ENCODE peak calls at places on chromosomes 3 and 15, in seven cellular contexts. One of them, this sample, is unnamed.

GRCh38 chr15:100762913-100763627 is 116.6 kb upstream of the ALDH1A3 start:
- DNase-seq in A549: no peak
- DNase-seq in WERI-Rb-1: no peak
- DNase-seq in astrocyte of the cerebellum: no peak
- DNase-seq in HCT116: no peak
- DNase-seq in lower lobe of right lung: no peak
- DNase-seq in PC-9: no peak
- DNase-seq in this sample: no peak

GRCh38 chr3:157089455-157090221 is 70.3 kb downstream of the CCNL1 start:
- DNase-seq in A549: peak
- DNase-seq in WERI-Rb-1: peak
- DNase-seq in astrocyte of the cerebellum: no peak
- DNase-seq in HCT116: no peak
- DNase-seq in lower lobe of right lung: peak
- DNase-seq in PC-9: peak
- DNase-seq in this sample: peak

GRCh38 chr3:195248281-195248680 is 22.7 kb downstream of the XXYLT1 start:
- DNase-seq in A549: no peak
- DNase-seq in WERI-Rb-1: no peak
- DNase-seq in astrocyte of the cerebellum: no peak
- DNase-seq in HCT116: no peak
- DNase-seq in lower lobe of right lung: no peak
- DNase-seq in PC-9: no peak
- DNase-seq in this sample: no peak

GRCh38 chr3:192090586-192090985 is 629.6 kb downstream of the PYDC2 start:
- DNase-seq in A549: no peak
- DNase-seq in WERI-Rb-1: no peak
- DNase-seq in astrocyte of the cerebellum: peak
- DNase-seq in HCT116: peak
- DNase-seq in lower lobe of right lung: no peak
- DNase-seq in PC-9: no peak
- DNase-seq in this sample: no peak

GRCh38 chr3:183909030-183909600 is 24.4 kb upstream of the PARL start:
- DNase-seq in A549: no peak
- DNase-seq in WERI-Rb-1: no peak
- DNase-seq in astrocyte of the cerebellum: no peak
- DNase-seq in HCT116: no peak
- DNase-seq in lower lobe of right lung: no peak
- DNase-seq in PC-9: no peak
- DNase-seq in this sample: no peak

GRCh38 chr3:129001817-129002572 is 891 bp downstream of the EFCC1 start:
- DNase-seq in A549: peak
- DNase-seq in WERI-Rb-1: no peak
- DNase-seq in astrocyte of the cerebellum: no peak
- DNase-seq in HCT116: no peak
- DNase-seq in lower lobe of right lung: no peak
- DNase-seq in PC-9: no peak
- DNase-seq in this sample: no peak

GRCh38 chr3:188270423-188270972 is 116.5 kb downstream of the LPP start:
- DNase-seq in A549: peak
- DNase-seq in WERI-Rb-1: no peak
- DNase-seq in astrocyte of the cerebellum: peak
- DNase-seq in HCT116: no peak
- DNase-seq in lower lobe of right lung: no peak
- DNase-seq in PC-9: peak
- DNase-seq in this sample: peak

GRCh38 chr3:183508818-183509217 is 46.7 kb downstream of the KLHL6 start:
- DNase-seq in A549: no peak
- DNase-seq in WERI-Rb-1: no peak
- DNase-seq in astrocyte of the cerebellum: no peak
- DNase-seq in HCT116: no peak
- DNase-seq in lower lobe of right lung: no peak
- DNase-seq in PC-9: no peak
- DNase-seq in this sample: no peak

GRCh38 chr3:10703875-10704274 is 112.2 kb upstream of the SLC6A11 start:
- DNase-seq in A549: peak
- DNase-seq in WERI-Rb-1: peak
- DNase-seq in astrocyte of the cerebellum: peak
- DNase-seq in HCT116: peak
- DNase-seq in lower lobe of right lung: no peak
- DNase-seq in PC-9: no peak
- DNase-seq in this sample: no peak

GRCh38 chr15:99253381-99254090 is 2.3 kb downstream of the LRRC28 start:
- DNase-seq in A549: no peak
- DNase-seq in WERI-Rb-1: no peak
- DNase-seq in astrocyte of the cerebellum: peak
- DNase-seq in HCT116: no peak
- DNase-seq in lower lobe of right lung: no peak
- DNase-seq in PC-9: no peak
- DNase-seq in this sample: no peak

GRCh38 chr15:74725241-74725774 is at the start of gene CYP1A1:
- DNase-seq in A549: no peak
- DNase-seq in WERI-Rb-1: peak
- DNase-seq in astrocyte of the cerebellum: no peak
- DNase-seq in HCT116: no peak
- DNase-seq in lower lobe of right lung: peak
- DNase-seq in PC-9: peak
- DNase-seq in this sample: no peak

GRCh38 chr3:128435561-128435960 is 31.1 kb downstream of the DNAJB8 start:
- DNase-seq in A549: no peak
- DNase-seq in WERI-Rb-1: no peak
- DNase-seq in astrocyte of the cerebellum: no peak
- DNase-seq in HCT116: no peak
- DNase-seq in lower lobe of right lung: no peak
- DNase-seq in PC-9: no peak
- DNase-seq in this sample: no peak

GRCh38 chr3:152299243-152299976 is 30.7 kb downstream of the MBNL1 start:
- DNase-seq in A549: no peak
- DNase-seq in WERI-Rb-1: no peak
- DNase-seq in astrocyte of the cerebellum: no peak
- DNase-seq in HCT116: no peak
- DNase-seq in lower lobe of right lung: no peak
- DNase-seq in PC-9: no peak
- DNase-seq in this sample: no peak

GRCh38 chr3:37114251-37115145 is 59.9 kb downstream of the LRRFIP2 start:
- DNase-seq in A549: no peak
- DNase-seq in WERI-Rb-1: no peak
- DNase-seq in astrocyte of the cerebellum: peak
- DNase-seq in HCT116: no peak
- DNase-seq in lower lobe of right lung: no peak
- DNase-seq in PC-9: no peak
- DNase-seq in this sample: peak

GRCh38 chr3:59818033-59818936 is 768.5 kb upstream of the CFAP20DC start:
- DNase-seq in A549: peak
- DNase-seq in WERI-Rb-1: no peak
- DNase-seq in astrocyte of the cerebellum: peak
- DNase-seq in HCT116: peak
- DNase-seq in lower lobe of right lung: peak
- DNase-seq in PC-9: peak
- DNase-seq in this sample: peak

GRCh38 chr15:99996667-99997066 is 263.4 kb upstream of the LYSMD4 start:
- DNase-seq in A549: no peak
- DNase-seq in WERI-Rb-1: no peak
- DNase-seq in astrocyte of the cerebellum: no peak
- DNase-seq in HCT116: no peak
- DNase-seq in lower lobe of right lung: no peak
- DNase-seq in PC-9: no peak
- DNase-seq in this sample: no peak

GRCh38 chr15:36841154-36841553 is 259.2 kb downstream of the MEIS2 start:
- DNase-seq in A549: no peak
- DNase-seq in WERI-Rb-1: peak
- DNase-seq in astrocyte of the cerebellum: no peak
- DNase-seq in HCT116: no peak
- DNase-seq in lower lobe of right lung: no peak
- DNase-seq in PC-9: no peak
- DNase-seq in this sample: no peak

GRCh38 chr3:143103633-143104032 is 15.9 kb upstream of the CHST2 start:
- DNase-seq in A549: no peak
- DNase-seq in WERI-Rb-1: no peak
- DNase-seq in astrocyte of the cerebellum: no peak
- DNase-seq in HCT116: no peak
- DNase-seq in lower lobe of right lung: no peak
- DNase-seq in PC-9: no peak
- DNase-seq in this sample: no peak

GRCh38 chr3:196966526-196967401 is 1.9 kb downstream of the PIGZ start:
- DNase-seq in A549: no peak
- DNase-seq in WERI-Rb-1: no peak
- DNase-seq in astrocyte of the cerebellum: no peak
- DNase-seq in HCT116: no peak
- DNase-seq in lower lobe of right lung: no peak
- DNase-seq in PC-9: no peak
- DNase-seq in this sample: no peak

GRCh38 chr15:69337133-69337532 is 38.4 kb downstream of the PAQR5 start:
- DNase-seq in A549: no peak
- DNase-seq in WERI-Rb-1: no peak
- DNase-seq in astrocyte of the cerebellum: no peak
- DNase-seq in HCT116: peak
- DNase-seq in lower lobe of right lung: no peak
- DNase-seq in PC-9: peak
- DNase-seq in this sample: no peak

GRCh38 chr3:73550011-73550410 is 74.7 kb downstream of the PDZRN3 start:
- DNase-seq in A549: no peak
- DNase-seq in WERI-Rb-1: no peak
- DNase-seq in astrocyte of the cerebellum: no peak
- DNase-seq in HCT116: no peak
- DNase-seq in lower lobe of right lung: no peak
- DNase-seq in PC-9: no peak
- DNase-seq in this sample: no peak

GRCh38 chr15:72554471-72555425 is 80.6 kb downstream of the ARIH1 start:
- DNase-seq in A549: peak
- DNase-seq in WERI-Rb-1: no peak
- DNase-seq in astrocyte of the cerebellum: peak
- DNase-seq in HCT116: no peak
- DNase-seq in lower lobe of right lung: no peak
- DNase-seq in PC-9: no peak
- DNase-seq in this sample: peak

GRCh38 chr3:156044634-156044975 is 75.8 kb upstream of the KCNAB1 start:
- DNase-seq in A549: no peak
- DNase-seq in WERI-Rb-1: no peak
- DNase-seq in astrocyte of the cerebellum: no peak
- DNase-seq in HCT116: no peak
- DNase-seq in lower lobe of right lung: no peak
- DNase-seq in PC-9: no peak
- DNase-seq in this sample: no peak

GRCh38 chr3:149781216-149781615 is 11.1 kb downstream of the ANKUB1 start:
- DNase-seq in A549: no peak
- DNase-seq in WERI-Rb-1: no peak
- DNase-seq in astrocyte of the cerebellum: no peak
- DNase-seq in HCT116: no peak
- DNase-seq in lower lobe of right lung: no peak
- DNase-seq in PC-9: no peak
- DNase-seq in this sample: no peak

DNA sequence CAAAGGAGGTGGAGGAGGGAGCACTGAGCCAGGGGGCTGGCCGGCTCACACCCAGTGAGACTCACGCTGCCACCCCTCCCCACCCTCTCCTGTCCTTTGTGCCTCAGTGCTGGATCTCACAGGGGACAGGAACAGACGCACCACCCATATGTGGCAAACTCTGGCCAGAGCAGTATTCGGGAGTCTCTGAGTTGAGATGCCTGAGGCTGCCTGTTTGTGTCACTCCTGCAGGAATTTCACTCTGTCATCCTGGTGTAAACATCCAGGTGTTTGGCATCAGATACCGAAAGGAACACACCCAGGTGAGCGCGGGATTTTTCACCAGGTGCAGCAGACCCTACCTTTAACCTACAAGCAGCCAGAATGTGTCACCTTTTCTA is 25.7 kb downstream of the RGMA start:
- DNase-seq in A549: no peak
- DNase-seq in WERI-Rb-1: no peak
- DNase-seq in astrocyte of the cerebellum: no peak
- DNase-seq in HCT116: no peak
- DNase-seq in lower lobe of right lung: no peak
- DNase-seq in PC-9: peak
- DNase-seq in this sample: no peak
- H3K4me3 ChIP-seq in A549: no peak
- H3K4me3 ChIP-seq in WERI-Rb-1: no peak
- H3K4me3 ChIP-seq in astrocyte of the cerebellum: no peak
- H3K4me3 ChIP-seq in HCT116: no peak
- H3K4me3 ChIP-seq in lower lobe of right lung: no peak
- H3K4me3 ChIP-seq in PC-9: no peak
- H3K4me3 ChIP-seq in this sample: no peak

GRCh38 chr15:82832601-82833209 is 23.3 kb downstream of the WHAMM start:
- DNase-seq in A549: peak
- DNase-seq in WERI-Rb-1: no peak
- DNase-seq in astrocyte of the cerebellum: peak
- DNase-seq in HCT116: peak
- DNase-seq in lower lobe of right lung: no peak
- DNase-seq in PC-9: peak
- DNase-seq in this sample: peak
- TF ChIP-seq CTCF in A549: no peak
- TF ChIP-seq CTCF in WERI-Rb-1: no peak
- TF ChIP-seq CTCF in astrocyte of the cerebellum: peak
- TF ChIP-seq CTCF in HCT116: no peak
- TF ChIP-seq CTCF in lower lobe of right lung: no peak
- TF ChIP-seq CTCF in PC-9: no peak
- TF ChIP-seq CTCF in this sample: no peak

DNA sequence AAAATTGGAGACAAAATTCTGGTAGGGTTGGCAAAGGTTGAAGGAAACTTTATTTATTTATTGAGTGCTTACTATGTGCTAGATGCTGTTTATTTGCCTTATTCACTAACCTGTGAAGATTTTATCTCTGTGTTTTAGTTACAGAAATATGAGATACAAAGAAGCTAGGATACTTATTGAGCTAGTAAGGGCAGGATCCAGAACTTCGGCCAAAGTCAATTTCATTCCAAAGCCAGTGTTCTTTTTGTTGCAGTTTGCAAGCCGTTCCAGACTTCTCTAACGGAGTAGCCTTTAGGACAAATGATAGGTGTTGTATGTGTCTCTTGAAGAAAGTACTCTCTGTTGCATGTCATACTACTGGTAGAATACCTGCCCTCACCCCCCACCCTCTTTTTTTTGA is 25.1 kb downstream of the AKAP13 start:
- DNase-seq in A549: no peak
- DNase-seq in WERI-Rb-1: no peak
- DNase-seq in astrocyte of the cerebellum: no peak
- DNase-seq in HCT116: no peak
- DNase-seq in lower lobe of right lung: no peak
- DNase-seq in PC-9: no peak
- DNase-seq in this sample: no peak
- H3K4me3 ChIP-seq in A549: no peak
- H3K4me3 ChIP-seq in WERI-Rb-1: no peak
- H3K4me3 ChIP-seq in astrocyte of the cerebellum: no peak
- H3K4me3 ChIP-seq in HCT116: no peak
- H3K4me3 ChIP-seq in lower lobe of right lung: no peak
- H3K4me3 ChIP-seq in PC-9: no peak
- H3K4me3 ChIP-seq in this sample: no peak

GRCh38 chr3:119145500-119146167 is at the start of gene TEX55:
- DNase-seq in A549: peak
- DNase-seq in WERI-Rb-1: peak
- DNase-seq in astrocyte of the cerebellum: peak
- DNase-seq in HCT116: peak
- DNase-seq in lower lobe of right lung: no peak
- DNase-seq in PC-9: no peak
- DNase-seq in this sample: peak
- TF ChIP-seq CTCF in A549: peak
- TF ChIP-seq CTCF in WERI-Rb-1: peak
- TF ChIP-seq CTCF in astrocyte of the cerebellum: peak
- TF ChIP-seq CTCF in HCT116: peak
- TF ChIP-seq CTCF in lower lobe of right lung: peak
- TF ChIP-seq CTCF in PC-9: peak
- TF ChIP-seq CTCF in this sample: peak

GRCh38 chr3:189507856-189508255 is 123.3 kb upstream of the TP63 start:
- DNase-seq in A549: no peak
- DNase-seq in WERI-Rb-1: no peak
- DNase-seq in astrocyte of the cerebellum: no peak
- DNase-seq in HCT116: no peak
- DNase-seq in lower lobe of right lung: no peak
- DNase-seq in PC-9: no peak
- DNase-seq in this sample: no peak
- H3K4me3 ChIP-seq in A549: no peak
- H3K4me3 ChIP-seq in WERI-Rb-1: no peak
- H3K4me3 ChIP-seq in astrocyte of the cerebellum: no peak
- H3K4me3 ChIP-seq in HCT116: no peak
- H3K4me3 ChIP-seq in lower lobe of right lung: no peak
- H3K4me3 ChIP-seq in PC-9: no peak
- H3K4me3 ChIP-seq in this sample: no peak